ENCODE peak calls at places on chromosome 15, in four cellular contexts. J is stomach; U is KG1; Q is stimulated activated CD8-positive, alpha-beta memory T cell treated with anti-CD3 and anti-CD28 coated beads, Interleukin-7, amount 100 ng/mL, for 4 hours. S is an unnamed sample.

GRCh38 chr15:40844543-40844981 is 714 bp downstream of the SPINT1 start:
- DNase-seq in J (peak; percentile 51), U (peak; percentile 12), Q (peak; percentile 8), S (no peak)

GRCh38 chr15:63940956-63941620 is 105.2 kb downstream of the DAPK2 start:
- DNase-seq in J (no peak), U (no peak), Q (no peak), S (no peak)

GRCh38 chr15:39251413-39252197 is 329.3 kb upstream of the THBS1 start:
- DNase-seq in J (no peak), U (no peak), Q (no peak), S (no peak)

GRCh38 chr15:62257991-62258390 is 92.9 kb upstream of the C2CD4B start:
- DNase-seq in J (no peak), U (no peak), Q (no peak), S (no peak)

GRCh38 chr15:70690491-70691281 is 72.7 kb downstream of the UACA start:
- DNase-seq in J (no peak), U (no peak), Q (no peak), S (no peak)

GRCh38 chr15:63374686-63375520 is 6.7 kb downstream of the CA12 start:
- DNase-seq in J (peak; percentile 45), U (no peak), Q (no peak), S (no peak)

GRCh38 chr15:78968114-78968513 is 23.3 kb upstream of the CTSH start:
- DNase-seq in J (no peak), U (no peak), Q (no peak), S (no peak)

GRCh38 chr15:93570571-93570970 is 481.6 kb upstream of the RGMA start:
- DNase-seq in J (no peak), U (no peak), Q (no peak), S (no peak)

GRCh38 chr15:96916750-96917149 is 586.2 kb downstream of the NR2F2 start:
- DNase-seq in J (no peak), U (no peak), Q (no peak), S (no peak)

GRCh38 chr15:58771621-58772235 is 626 bp downstream of the MINDY2 start:
- DNase-seq in J (peak; percentile 56), U (peak; percentile 7), Q (peak; percentile 4), S (no peak)

GRCh38 chr15:58115692-58116091 is 22.5 kb upstream of the AQP9 start:
- DNase-seq in J (no peak), U (no peak), Q (no peak), S (no peak)

GRCh38 chr15:93466380-93466779 is 377.4 kb upstream of the RGMA start:
- DNase-seq in J (no peak), U (no peak), Q (no peak), S (no peak)

GRCh38 chr15:91508633-91509032 is 344.9 kb upstream of the SLCO3A1 start:
- DNase-seq in J (no peak), U (no peak), Q (no peak), S (no peak)

GRCh38 chr15:98111806-98112205 is 151.3 kb downstream of the ARRDC4 start:
- DNase-seq in J (no peak), U (no peak), Q (no peak), S (no peak)

GRCh38 chr15:40819048-40819447 is 9.5 kb downstream of the PPP1R14D start:
- DNase-seq in J (no peak), U (no peak), Q (no peak), S (no peak)

S was measured in activated CD8-positive, alpha-beta memory T cell treated with anti-CD3 and anti-CD28 coated beads for 4 hours.